ENCODE peak calls at places on chromosomes 6 and 20, in six cellular contexts. Y is NCI-H187; J is activated T-helper 1 cell treated with Interleukin-2 at 50 U/mL for 16 hours; Z is GM19239; S is adrenal gland; M is stimulated activated CD8-positive, alpha-beta memory T cell treated with anti-CD3 and anti-CD28 coated beads, Interleukin-12 subunit alpha, Interleukin-12 subunit beta, amount 100 ng/mL, for 1 hour. U is an unnamed sample.

GRCh38 chr6:134182528-134182927 is 130.1 kb upstream of the SLC2A12 start:
- DNase-seq in S (no peak), Z (no peak), Y (no peak), J (no peak), M (no peak), U (no peak)

GRCh38 chr20:6162239-6162638 is 39.4 kb upstream of the FERMT1 start:
- DNase-seq in M (no peak), S (peak; percentile 88), Y (no peak), Z (no peak), J (no peak), U (no peak)

GRCh38 chr6:168029459-168030217 is 32.2 kb downstream of the KIF25 start:
- DNase-seq in J (no peak), S (no peak), M (no peak), Y (no peak), Z (no peak), U (no peak)

GRCh38 chr20:38730167-38730988 is 6.1 kb downstream of the SLC32A1 start:
- DNase-seq in Y (no peak), J (no peak), Z (no peak), S (no peak), M (no peak), U (no peak)

GRCh38 chr6:26032387-26033131 is 54.7 kb upstream of the HFE start:
- DNase-seq in S (peak; percentile 47), Z (no peak), M (no peak), Y (peak; percentile 39), J (no peak), U (no peak)

GRCh38 chr6:88780714-88781389 is 182.6 kb downstream of the RNGTT start:
- DNase-seq in J (peak; percentile 1), Z (no peak), S (peak; percentile 41), M (peak; percentile 26), Y (peak; percentile 33), U (peak; percentile 13)

GRCh38 chr6:170091000-170091638 is 199.8 kb downstream of the DLL1 start:
- DNase-seq in M (no peak), S (peak; percentile 6), Z (no peak), Y (no peak), J (no peak), U (no peak)

GRCh38 chr6:94468830-94469229 is 1049.5 kb upstream of the EPHA7 start:
- DNase-seq in Z (no peak), M (no peak), S (no peak), J (no peak), Y (no peak), U (no peak)

GRCh38 chr6:45419574-45420082 is 41.9 kb upstream of the SUPT3H start:
- DNase-seq in S (peak; percentile 57), M (peak; percentile 41), J (no peak), Z (no peak), Y (no peak), U (no peak)

GRCh38 chr20:19885981-19886665 is 128.1 kb downstream of the RIN2 start:
- DNase-seq in Y (no peak), S (peak; percentile 83), Z (no peak), J (no peak), M (no peak), U (no peak)

GRCh38 chr20:52645822-52646221 is 326.3 kb upstream of the TSHZ2 start:
- DNase-seq in Z (no peak), Y (no peak), M (no peak), S (no peak), J (no peak), U (no peak)

GRCh38 chr6:133778414-133778813 is 110.5 kb upstream of the TCF21 start:
- DNase-seq in Z (no peak), S (no peak), M (no peak), Y (no peak), J (no peak), U (no peak)

GRCh38 chr6:72657391-72657790 is 35.5 kb downstream of the KCNQ5 start:
- DNase-seq in Y (no peak), J (no peak), M (no peak), Z (no peak), S (no peak), U (no peak)

GRCh38 chr6:20706293-20707165 is 172.3 kb downstream of the CDKAL1 start:
- DNase-seq in J (no peak), S (no peak), Z (no peak), M (no peak), Y (no peak), U (no peak)

GRCh38 chr6:151236668-151237401 is 2.9 kb upstream of the AKAP12 start:
- DNase-seq in M (no peak), Z (no peak), Y (no peak), S (no peak), J (no peak), U (no peak)

GRCh38 chr6:104771258-104771832 is 88.4 kb downstream of the HACE1 start:
- DNase-seq in M (no peak), J (no peak), Y (no peak), S (no peak), Z (no peak), U (peak; percentile 53)

GRCh38 chr6:124203106-124203811 is 399.6 kb downstream of the NKAIN2 start:
- DNase-seq in Z (no peak), M (no peak), J (no peak), S (no peak), Y (no peak), U (no peak)

GRCh38 chr6:68038815-68039408 is 596.2 kb upstream of the ADGRB3 start:
- DNase-seq in Y (no peak), M (no peak), S (no peak), J (no peak), Z (no peak), U (no peak)

GRCh38 chr20:36102306-36102705 is 52.2 kb upstream of the EPB41L1 start:
- DNase-seq in S (no peak), Z (no peak), Y (no peak), J (no peak), M (no peak), U (no peak)

GRCh38 chr6:44339763-44340625 is 2.5 kb upstream of the SPATS1 start:
- DNase-seq in Z (no peak), Y (no peak), J (no peak), M (no peak), S (peak; percentile 46), U (no peak)

GRCh38 chr20:53789913-53790675 is 196.5 kb upstream of the ZNF217 start:
- DNase-seq in Z (no peak), Y (no peak), J (no peak), S (no peak), M (no peak), U (no peak)

GRCh38 chr20:50221501-50222323 is 31.1 kb downstream of the CEBPB start:
- DNase-seq in M (no peak), Z (no peak), J (no peak), Y (no peak), S (no peak), U (no peak)

GRCh38 chr6:176766-177165 is 115.5 kb upstream of the DUSP22 start:
- DNase-seq in J (no peak), S (no peak), M (no peak), Z (no peak), Y (no peak), U (no peak)

GRCh38 chr6:45791181-45791580 is 224.5 kb downstream of the CLIC5 start:
- DNase-seq in Y (no peak), Z (no peak), M (no peak), S (no peak), J (no peak), U (no peak)

GRCh38 chr20:25135031-25135430 is 53.1 kb upstream of the VSX1 start:
- DNase-seq in S (no peak), M (no peak), Z (no peak), Y (peak; percentile 20), J (no peak), U (no peak)

GRCh38 chr6:81241717-81242116 is 510.8 kb downstream of the TENT5A start:
- DNase-seq in S (no peak), Z (no peak), Y (no peak), J (no peak), M (no peak), U (peak; percentile 7)

U was measured in SW 1271.